ENCODE peak calls at places on chromosome 16, in eight cellular contexts. One of them, this sample, is unnamed.

GRCh38 chr16:56970934-56971767 is 9.4 kb downstream of the CETP start:
- DNase-seq in iPS DF 19.7: no peak
- DNase-seq in stimulated activated CD4-positive, alpha-beta T cell treated with anti-CD3 and anti-CD28 coated beads, Interleukin-12 subunit alpha, Interleukin-12 subunit beta, amount 100 ng/mL, for 4 hours: no peak
- DNase-seq in stimulated activated CD8-positive, alpha-beta memory T cell treated with anti-CD3 and anti-CD28 coated beads, Interleukin-7, amount 100 ng/mL, for 1 hour: no peak
- DNase-seq in CD8-positive, alpha-beta T cell: no peak
- DNase-seq in tibial artery: no peak
- DNase-seq in AG08396: no peak
- DNase-seq in NCI-H460: no peak
- DNase-seq in this sample: no peak

GRCh38 chr16:84829168-84829965 is 9.6 kb downstream of the CRISPLD2 start:
- DNase-seq in iPS DF 19.7: no peak
- DNase-seq in stimulated activated CD4-positive, alpha-beta T cell treated with anti-CD3 and anti-CD28 coated beads, Interleukin-12 subunit alpha, Interleukin-12 subunit beta, amount 100 ng/mL, for 4 hours: no peak
- DNase-seq in stimulated activated CD8-positive, alpha-beta memory T cell treated with anti-CD3 and anti-CD28 coated beads, Interleukin-7, amount 100 ng/mL, for 1 hour: no peak
- DNase-seq in CD8-positive, alpha-beta T cell: no peak
- DNase-seq in tibial artery: peak; percentile 60
- DNase-seq in AG08396: peak; percentile 76
- DNase-seq in NCI-H460: no peak
- DNase-seq in this sample: peak; percentile 80

GRCh38 chr16:3095869-3096268 is 3.2 kb downstream of the ZSCAN10 start:
- DNase-seq in iPS DF 19.7: no peak
- DNase-seq in stimulated activated CD4-positive, alpha-beta T cell treated with anti-CD3 and anti-CD28 coated beads, Interleukin-12 subunit alpha, Interleukin-12 subunit beta, amount 100 ng/mL, for 4 hours: peak; percentile 37
- DNase-seq in stimulated activated CD8-positive, alpha-beta memory T cell treated with anti-CD3 and anti-CD28 coated beads, Interleukin-7, amount 100 ng/mL, for 1 hour: no peak
- DNase-seq in CD8-positive, alpha-beta T cell: peak; percentile 61
- DNase-seq in tibial artery: no peak
- DNase-seq in AG08396: no peak
- DNase-seq in NCI-H460: peak; percentile 24
- DNase-seq in this sample: peak; percentile 57

GRCh38 chr16:86664518-86665318 is 86.4 kb downstream of the FOXL1 start:
- DNase-seq in iPS DF 19.7: no peak
- DNase-seq in stimulated activated CD4-positive, alpha-beta T cell treated with anti-CD3 and anti-CD28 coated beads, Interleukin-12 subunit alpha, Interleukin-12 subunit beta, amount 100 ng/mL, for 4 hours: peak; percentile 26
- DNase-seq in stimulated activated CD8-positive, alpha-beta memory T cell treated with anti-CD3 and anti-CD28 coated beads, Interleukin-7, amount 100 ng/mL, for 1 hour: no peak
- DNase-seq in CD8-positive, alpha-beta T cell: no peak
- DNase-seq in tibial artery: no peak
- DNase-seq in AG08396: peak; percentile 76
- DNase-seq in NCI-H460: peak; percentile 88
- DNase-seq in this sample: peak; percentile 85

GRCh38 chr16:84371553-84371865 is 3.2 kb downstream of the ATP2C2 start:
- DNase-seq in iPS DF 19.7: no peak
- DNase-seq in stimulated activated CD4-positive, alpha-beta T cell treated with anti-CD3 and anti-CD28 coated beads, Interleukin-12 subunit alpha, Interleukin-12 subunit beta, amount 100 ng/mL, for 4 hours: no peak
- DNase-seq in stimulated activated CD8-positive, alpha-beta memory T cell treated with anti-CD3 and anti-CD28 coated beads, Interleukin-7, amount 100 ng/mL, for 1 hour: no peak
- DNase-seq in CD8-positive, alpha-beta T cell: no peak
- DNase-seq in tibial artery: no peak
- DNase-seq in AG08396: no peak
- DNase-seq in NCI-H460: no peak
- DNase-seq in this sample: no peak

GRCh38 chr16:68364601-68364998 is 53.8 kb downstream of the PRMT7 start:
- DNase-seq in iPS DF 19.7: no peak
- DNase-seq in stimulated activated CD4-positive, alpha-beta T cell treated with anti-CD3 and anti-CD28 coated beads, Interleukin-12 subunit alpha, Interleukin-12 subunit beta, amount 100 ng/mL, for 4 hours: no peak
- DNase-seq in stimulated activated CD8-positive, alpha-beta memory T cell treated with anti-CD3 and anti-CD28 coated beads, Interleukin-7, amount 100 ng/mL, for 1 hour: no peak
- DNase-seq in CD8-positive, alpha-beta T cell: no peak
- DNase-seq in tibial artery: no peak
- DNase-seq in AG08396: no peak
- DNase-seq in NCI-H460: no peak
- DNase-seq in this sample: peak; percentile 40

GRCh38 chr16:81616321-81617020 is 162.6 kb upstream of the PLCG2 start:
- DNase-seq in iPS DF 19.7: no peak
- DNase-seq in stimulated activated CD4-positive, alpha-beta T cell treated with anti-CD3 and anti-CD28 coated beads, Interleukin-12 subunit alpha, Interleukin-12 subunit beta, amount 100 ng/mL, for 4 hours: peak; percentile 52
- DNase-seq in stimulated activated CD8-positive, alpha-beta memory T cell treated with anti-CD3 and anti-CD28 coated beads, Interleukin-7, amount 100 ng/mL, for 1 hour: peak; percentile 42
- DNase-seq in CD8-positive, alpha-beta T cell: peak; percentile 80
- DNase-seq in tibial artery: no peak
- DNase-seq in AG08396: peak; percentile 68
- DNase-seq in NCI-H460: no peak
- DNase-seq in this sample: peak; percentile 87

GRCh38 chr16:78684040-78684611 is 584.7 kb downstream of the WWOX start:
- DNase-seq in iPS DF 19.7: no peak
- DNase-seq in stimulated activated CD4-positive, alpha-beta T cell treated with anti-CD3 and anti-CD28 coated beads, Interleukin-12 subunit alpha, Interleukin-12 subunit beta, amount 100 ng/mL, for 4 hours: no peak
- DNase-seq in stimulated activated CD8-positive, alpha-beta memory T cell treated with anti-CD3 and anti-CD28 coated beads, Interleukin-7, amount 100 ng/mL, for 1 hour: no peak
- DNase-seq in CD8-positive, alpha-beta T cell: no peak
- DNase-seq in tibial artery: peak; percentile 79
- DNase-seq in AG08396: peak; percentile 24
- DNase-seq in NCI-H460: no peak
- DNase-seq in this sample: peak; percentile 64

GRCh38 chr16:4465977-4466779 is 8.2 kb downstream of the NMRAL1 start:
- DNase-seq in iPS DF 19.7: no peak
- DNase-seq in stimulated activated CD4-positive, alpha-beta T cell treated with anti-CD3 and anti-CD28 coated beads, Interleukin-12 subunit alpha, Interleukin-12 subunit beta, amount 100 ng/mL, for 4 hours: peak; percentile 24
- DNase-seq in stimulated activated CD8-positive, alpha-beta memory T cell treated with anti-CD3 and anti-CD28 coated beads, Interleukin-7, amount 100 ng/mL, for 1 hour: peak; percentile 46
- DNase-seq in CD8-positive, alpha-beta T cell: peak; percentile 62
- DNase-seq in tibial artery: no peak
- DNase-seq in AG08396: no peak
- DNase-seq in NCI-H460: no peak
- DNase-seq in this sample: peak; percentile 70

GRCh38 chr16:8474576-8474975 is 115.7 kb downstream of the TMEM114 start:
- DNase-seq in iPS DF 19.7: no peak
- DNase-seq in stimulated activated CD4-positive, alpha-beta T cell treated with anti-CD3 and anti-CD28 coated beads, Interleukin-12 subunit alpha, Interleukin-12 subunit beta, amount 100 ng/mL, for 4 hours: no peak
- DNase-seq in stimulated activated CD8-positive, alpha-beta memory T cell treated with anti-CD3 and anti-CD28 coated beads, Interleukin-7, amount 100 ng/mL, for 1 hour: no peak
- DNase-seq in CD8-positive, alpha-beta T cell: no peak
- DNase-seq in tibial artery: no peak
- DNase-seq in AG08396: no peak
- DNase-seq in NCI-H460: no peak
- DNase-seq in this sample: no peak

GRCh38 chr16:2919511-2920255 is 8.0 kb downstream of the FLYWCH1 start:
- DNase-seq in iPS DF 19.7: no peak
- DNase-seq in stimulated activated CD4-positive, alpha-beta T cell treated with anti-CD3 and anti-CD28 coated beads, Interleukin-12 subunit alpha, Interleukin-12 subunit beta, amount 100 ng/mL, for 4 hours: peak; percentile 47
- DNase-seq in stimulated activated CD8-positive, alpha-beta memory T cell treated with anti-CD3 and anti-CD28 coated beads, Interleukin-7, amount 100 ng/mL, for 1 hour: peak; percentile 44
- DNase-seq in CD8-positive, alpha-beta T cell: peak; percentile 75
- DNase-seq in tibial artery: peak; percentile 65
- DNase-seq in AG08396: peak; percentile 73
- DNase-seq in NCI-H460: peak; percentile 68
- DNase-seq in this sample: peak; percentile 59

GRCh38 chr16:9053006-9053601 is 38.3 kb upstream of the HAPSTR1 start:
- DNase-seq in iPS DF 19.7: peak; percentile 97
- DNase-seq in stimulated activated CD4-positive, alpha-beta T cell treated with anti-CD3 and anti-CD28 coated beads, Interleukin-12 subunit alpha, Interleukin-12 subunit beta, amount 100 ng/mL, for 4 hours: no peak
- DNase-seq in stimulated activated CD8-positive, alpha-beta memory T cell treated with anti-CD3 and anti-CD28 coated beads, Interleukin-7, amount 100 ng/mL, for 1 hour: no peak
- DNase-seq in CD8-positive, alpha-beta T cell: no peak
- DNase-seq in tibial artery: peak; percentile 33
- DNase-seq in AG08396: peak; percentile 63
- DNase-seq in NCI-H460: peak; percentile 89
- DNase-seq in this sample: peak; percentile 35

GRCh38 chr16:19517424-19518089 is 4.3 kb downstream of the GDE1 start:
- DNase-seq in iPS DF 19.7: no peak
- DNase-seq in stimulated activated CD4-positive, alpha-beta T cell treated with anti-CD3 and anti-CD28 coated beads, Interleukin-12 subunit alpha, Interleukin-12 subunit beta, amount 100 ng/mL, for 4 hours: no peak
- DNase-seq in stimulated activated CD8-positive, alpha-beta memory T cell treated with anti-CD3 and anti-CD28 coated beads, Interleukin-7, amount 100 ng/mL, for 1 hour: no peak
- DNase-seq in CD8-positive, alpha-beta T cell: no peak
- DNase-seq in tibial artery: no peak
- DNase-seq in AG08396: no peak
- DNase-seq in NCI-H460: peak; percentile 69
- DNase-seq in this sample: no peak

GRCh38 chr16:16140537-16140936 is 82.8 kb downstream of the ABCC6 start:
- DNase-seq in iPS DF 19.7: no peak
- DNase-seq in stimulated activated CD4-positive, alpha-beta T cell treated with anti-CD3 and anti-CD28 coated beads, Interleukin-12 subunit alpha, Interleukin-12 subunit beta, amount 100 ng/mL, for 4 hours: no peak
- DNase-seq in stimulated activated CD8-positive, alpha-beta memory T cell treated with anti-CD3 and anti-CD28 coated beads, Interleukin-7, amount 100 ng/mL, for 1 hour: no peak
- DNase-seq in CD8-positive, alpha-beta T cell: no peak
- DNase-seq in tibial artery: no peak
- DNase-seq in AG08396: no peak
- DNase-seq in NCI-H460: no peak
- DNase-seq in this sample: no peak

GRCh38 chr16:24189941-24190340 is 66.2 kb upstream of the CACNG3 start:
- DNase-seq in iPS DF 19.7: no peak
- DNase-seq in stimulated activated CD4-positive, alpha-beta T cell treated with anti-CD3 and anti-CD28 coated beads, Interleukin-12 subunit alpha, Interleukin-12 subunit beta, amount 100 ng/mL, for 4 hours: no peak
- DNase-seq in stimulated activated CD8-positive, alpha-beta memory T cell treated with anti-CD3 and anti-CD28 coated beads, Interleukin-7, amount 100 ng/mL, for 1 hour: no peak
- DNase-seq in CD8-positive, alpha-beta T cell: no peak
- DNase-seq in tibial artery: no peak
- DNase-seq in AG08396: no peak
- DNase-seq in NCI-H460: no peak
- DNase-seq in this sample: no peak

GRCh38 chr16:71645450-71645849 is 19.5 kb downstream of the MARVELD3 start:
- DNase-seq in iPS DF 19.7: no peak
- DNase-seq in stimulated activated CD4-positive, alpha-beta T cell treated with anti-CD3 and anti-CD28 coated beads, Interleukin-12 subunit alpha, Interleukin-12 subunit beta, amount 100 ng/mL, for 4 hours: no peak
- DNase-seq in stimulated activated CD8-positive, alpha-beta memory T cell treated with anti-CD3 and anti-CD28 coated beads, Interleukin-7, amount 100 ng/mL, for 1 hour: no peak
- DNase-seq in CD8-positive, alpha-beta T cell: no peak
- DNase-seq in tibial artery: no peak
- DNase-seq in AG08396: peak; percentile 31
- DNase-seq in NCI-H460: peak; percentile 24
- DNase-seq in this sample: peak; percentile 38

GRCh38 chr16:56628486-56629035 is 3.0 kb downstream of the MT1E start:
- DNase-seq in iPS DF 19.7: no peak
- DNase-seq in stimulated activated CD4-positive, alpha-beta T cell treated with anti-CD3 and anti-CD28 coated beads, Interleukin-12 subunit alpha, Interleukin-12 subunit beta, amount 100 ng/mL, for 4 hours: no peak
- DNase-seq in stimulated activated CD8-positive, alpha-beta memory T cell treated with anti-CD3 and anti-CD28 coated beads, Interleukin-7, amount 100 ng/mL, for 1 hour: no peak
- DNase-seq in CD8-positive, alpha-beta T cell: no peak
- DNase-seq in tibial artery: no peak
- DNase-seq in AG08396: no peak
- DNase-seq in NCI-H460: no peak
- DNase-seq in this sample: no peak

GRCh38 chr16:2533912-2534311 is 2.7 kb upstream of the CEMP1 start:
- DNase-seq in iPS DF 19.7: no peak
- DNase-seq in stimulated activated CD4-positive, alpha-beta T cell treated with anti-CD3 and anti-CD28 coated beads, Interleukin-12 subunit alpha, Interleukin-12 subunit beta, amount 100 ng/mL, for 4 hours: no peak
- DNase-seq in stimulated activated CD8-positive, alpha-beta memory T cell treated with anti-CD3 and anti-CD28 coated beads, Interleukin-7, amount 100 ng/mL, for 1 hour: no peak
- DNase-seq in CD8-positive, alpha-beta T cell: no peak
- DNase-seq in tibial artery: no peak
- DNase-seq in AG08396: no peak
- DNase-seq in NCI-H460: no peak
- DNase-seq in this sample: no peak

GRCh38 chr16:30922420-30922959 is 882 bp upstream of the FBXL19 start:
- DNase-seq in iPS DF 19.7: peak; percentile 94
- DNase-seq in stimulated activated CD4-positive, alpha-beta T cell treated with anti-CD3 and anti-CD28 coated beads, Interleukin-12 subunit alpha, Interleukin-12 subunit beta, amount 100 ng/mL, for 4 hours: peak; percentile 98
- DNase-seq in stimulated activated CD8-positive, alpha-beta memory T cell treated with anti-CD3 and anti-CD28 coated beads, Interleukin-7, amount 100 ng/mL, for 1 hour: peak; percentile 99
- DNase-seq in CD8-positive, alpha-beta T cell: peak; percentile 98
- DNase-seq in tibial artery: peak; percentile 100
- DNase-seq in AG08396: peak; percentile 95
- DNase-seq in NCI-H460: peak; percentile 99
- DNase-seq in this sample: peak; percentile 97

GRCh38 chr16:30977502-30977901 is 7.5 kb upstream of the HSD3B7 start:
- DNase-seq in iPS DF 19.7: no peak
- DNase-seq in stimulated activated CD4-positive, alpha-beta T cell treated with anti-CD3 and anti-CD28 coated beads, Interleukin-12 subunit alpha, Interleukin-12 subunit beta, amount 100 ng/mL, for 4 hours: no peak
- DNase-seq in stimulated activated CD8-positive, alpha-beta memory T cell treated with anti-CD3 and anti-CD28 coated beads, Interleukin-7, amount 100 ng/mL, for 1 hour: no peak
- DNase-seq in CD8-positive, alpha-beta T cell: no peak
- DNase-seq in tibial artery: no peak
- DNase-seq in AG08396: no peak
- DNase-seq in NCI-H460: no peak
- DNase-seq in this sample: no peak

GRCh38 chr16:31081428-31082351 is 7.1 kb downstream of the PRSS53 start:
- DNase-seq in iPS DF 19.7: no peak
- DNase-seq in stimulated activated CD4-positive, alpha-beta T cell treated with anti-CD3 and anti-CD28 coated beads, Interleukin-12 subunit alpha, Interleukin-12 subunit beta, amount 100 ng/mL, for 4 hours: no peak
- DNase-seq in stimulated activated CD8-positive, alpha-beta memory T cell treated with anti-CD3 and anti-CD28 coated beads, Interleukin-7, amount 100 ng/mL, for 1 hour: no peak
- DNase-seq in CD8-positive, alpha-beta T cell: no peak
- DNase-seq in tibial artery: no peak
- DNase-seq in AG08396: no peak
- DNase-seq in NCI-H460: no peak
- DNase-seq in this sample: no peak